ENCODE peak calls at places on chromosomes 11 and 22, in seven cellular contexts. One of them, this sample, is unnamed.

GRCh38 chr11:65557280-65558001 is 718 bp downstream of the LTBP3 start:
- DNase-seq in right cardiac atrium: peak
- DNase-seq in AG04450: no peak
- DNase-seq in SJSA1: no peak
- DNase-seq in upper lobe of right lung: no peak
- DNase-seq in left lung: no peak
- DNase-seq in right atrium auricular region: no peak
- DNase-seq in this sample: no peak

GRCh38 chr11:128837627-128838026 is 29.5 kb downstream of the KCNJ1 start:
- DNase-seq in right cardiac atrium: no peak
- DNase-seq in AG04450: no peak
- DNase-seq in SJSA1: no peak
- DNase-seq in upper lobe of right lung: no peak
- DNase-seq in left lung: no peak
- DNase-seq in right atrium auricular region: peak
- DNase-seq in this sample: no peak

GRCh38 chr22:27267145-27267544 is 534.4 kb downstream of the MN1 start:
- DNase-seq in right cardiac atrium: no peak
- DNase-seq in AG04450: no peak
- DNase-seq in SJSA1: no peak
- DNase-seq in upper lobe of right lung: no peak
- DNase-seq in left lung: no peak
- DNase-seq in right atrium auricular region: no peak
- DNase-seq in this sample: no peak

GRCh38 chr11:94786264-94787126 is 18.3 kb downstream of the AMOTL1 start:
- DNase-seq in right cardiac atrium: no peak
- DNase-seq in AG04450: no peak
- DNase-seq in SJSA1: no peak
- DNase-seq in upper lobe of right lung: no peak
- DNase-seq in left lung: no peak
- DNase-seq in right atrium auricular region: no peak
- DNase-seq in this sample: peak

GRCh38 chr11:76566811-76567210 is 103.7 kb downstream of the LRRC32 start:
- DNase-seq in right cardiac atrium: no peak
- DNase-seq in AG04450: no peak
- DNase-seq in SJSA1: no peak
- DNase-seq in upper lobe of right lung: no peak
- DNase-seq in left lung: no peak
- DNase-seq in right atrium auricular region: no peak
- DNase-seq in this sample: no peak

GRCh38 chr22:36860438-36860820 is 377 bp upstream of the NCF4 start:
- DNase-seq in right cardiac atrium: no peak
- DNase-seq in AG04450: no peak
- DNase-seq in SJSA1: no peak
- DNase-seq in upper lobe of right lung: peak
- DNase-seq in left lung: no peak
- DNase-seq in right atrium auricular region: no peak
- DNase-seq in this sample: no peak

GRCh38 chr22:49942565-49943404 is 17.8 kb upstream of the PIM3 start:
- DNase-seq in right cardiac atrium: no peak
- DNase-seq in AG04450: no peak
- DNase-seq in SJSA1: no peak
- DNase-seq in upper lobe of right lung: no peak
- DNase-seq in left lung: no peak
- DNase-seq in right atrium auricular region: no peak
- DNase-seq in this sample: no peak

GRCh38 chr11:8389034-8389996 is 125.6 kb upstream of the LMO1 start:
- DNase-seq in right cardiac atrium: no peak
- DNase-seq in AG04450: no peak
- DNase-seq in SJSA1: no peak
- DNase-seq in upper lobe of right lung: peak
- DNase-seq in left lung: no peak
- DNase-seq in right atrium auricular region: no peak
- DNase-seq in this sample: no peak

GRCh38 chr11:61596539-61596938 is 15.7 kb upstream of the SYT7 start:
- DNase-seq in right cardiac atrium: no peak
- DNase-seq in AG04450: no peak
- DNase-seq in SJSA1: no peak
- DNase-seq in upper lobe of right lung: no peak
- DNase-seq in left lung: no peak
- DNase-seq in right atrium auricular region: no peak
- DNase-seq in this sample: no peak

GRCh38 chr11:124108158-124108557 is 7.1 kb upstream of the VWA5A start:
- DNase-seq in right cardiac atrium: no peak
- DNase-seq in AG04450: no peak
- DNase-seq in SJSA1: no peak
- DNase-seq in upper lobe of right lung: no peak
- DNase-seq in left lung: no peak
- DNase-seq in right atrium auricular region: no peak
- DNase-seq in this sample: peak

GRCh38 chr11:74278721-74279148 is 32.7 kb downstream of the P4HA3 start:
- DNase-seq in right cardiac atrium: peak
- DNase-seq in AG04450: peak
- DNase-seq in SJSA1: peak
- DNase-seq in upper lobe of right lung: no peak
- DNase-seq in left lung: peak
- DNase-seq in right atrium auricular region: peak
- DNase-seq in this sample: peak

GRCh38 chr11:44763111-44763820 is 36.5 kb downstream of the TSPAN18 start:
- DNase-seq in right cardiac atrium: no peak
- DNase-seq in AG04450: no peak
- DNase-seq in SJSA1: no peak
- DNase-seq in upper lobe of right lung: no peak
- DNase-seq in left lung: no peak
- DNase-seq in right atrium auricular region: peak
- DNase-seq in this sample: no peak
- H3K4me3 ChIP-seq in right cardiac atrium: no peak
- H3K4me3 ChIP-seq in AG04450: no peak
- H3K4me3 ChIP-seq in SJSA1: no peak
- H3K4me3 ChIP-seq in upper lobe of right lung: no peak
- H3K4me3 ChIP-seq in left lung: no peak
- H3K4me3 ChIP-seq in right atrium auricular region: no peak
- H3K4me3 ChIP-seq in this sample: no peak

GRCh38 chr11:109275931-109276330 is 146.1 kb upstream of the C11orf87 start:
- DNase-seq in right cardiac atrium: no peak
- DNase-seq in AG04450: no peak
- DNase-seq in SJSA1: no peak
- DNase-seq in upper lobe of right lung: no peak
- DNase-seq in left lung: no peak
- DNase-seq in right atrium auricular region: no peak
- DNase-seq in this sample: no peak
- H3K4me3 ChIP-seq in right cardiac atrium: no peak
- H3K4me3 ChIP-seq in AG04450: no peak
- H3K4me3 ChIP-seq in SJSA1: no peak
- H3K4me3 ChIP-seq in upper lobe of right lung: no peak
- H3K4me3 ChIP-seq in left lung: no peak
- H3K4me3 ChIP-seq in right atrium auricular region: no peak
- H3K4me3 ChIP-seq in this sample: no peak

GRCh38 chr11:64291746-64292457 is 800 bp downstream of the KCNK4 start:
- DNase-seq in right cardiac atrium: no peak
- DNase-seq in AG04450: no peak
- DNase-seq in SJSA1: no peak
- DNase-seq in upper lobe of right lung: no peak
- DNase-seq in left lung: no peak
- DNase-seq in right atrium auricular region: no peak
- DNase-seq in this sample: no peak
- H3K4me3 ChIP-seq in right cardiac atrium: peak
- H3K4me3 ChIP-seq in AG04450: peak
- H3K4me3 ChIP-seq in SJSA1: no peak
- H3K4me3 ChIP-seq in upper lobe of right lung: peak
- H3K4me3 ChIP-seq in left lung: peak
- H3K4me3 ChIP-seq in right atrium auricular region: peak
- H3K4me3 ChIP-seq in this sample: no peak

GRCh38 chr11:69010964-69011623 is 2.0 kb downstream of the MRGPRF start:
- DNase-seq in right cardiac atrium: peak
- DNase-seq in AG04450: no peak
- DNase-seq in SJSA1: peak
- DNase-seq in upper lobe of right lung: peak
- DNase-seq in left lung: peak
- DNase-seq in right atrium auricular region: peak
- DNase-seq in this sample: peak

GRCh38 chr11:69013009-69013951 is at the start of gene MRGPRF:
- DNase-seq in right cardiac atrium: peak
- DNase-seq in AG04450: peak
- DNase-seq in SJSA1: peak
- DNase-seq in upper lobe of right lung: peak
- DNase-seq in left lung: peak
- DNase-seq in right atrium auricular region: peak
- DNase-seq in this sample: peak

GRCh38 chr11:69010361-69010891 is 2.6 kb downstream of the MRGPRF start:
- DNase-seq in right cardiac atrium: no peak
- DNase-seq in AG04450: no peak
- DNase-seq in SJSA1: peak
- DNase-seq in upper lobe of right lung: peak
- DNase-seq in left lung: no peak
- DNase-seq in right atrium auricular region: no peak
- DNase-seq in this sample: no peak

GRCh38 chr11:69011624-69012091 is 1.4 kb downstream of the MRGPRF start:
- DNase-seq in right cardiac atrium: no peak
- DNase-seq in AG04450: no peak
- DNase-seq in SJSA1: no peak
- DNase-seq in upper lobe of right lung: no peak
- DNase-seq in left lung: no peak
- DNase-seq in right atrium auricular region: no peak
- DNase-seq in this sample: no peak

DNA sequence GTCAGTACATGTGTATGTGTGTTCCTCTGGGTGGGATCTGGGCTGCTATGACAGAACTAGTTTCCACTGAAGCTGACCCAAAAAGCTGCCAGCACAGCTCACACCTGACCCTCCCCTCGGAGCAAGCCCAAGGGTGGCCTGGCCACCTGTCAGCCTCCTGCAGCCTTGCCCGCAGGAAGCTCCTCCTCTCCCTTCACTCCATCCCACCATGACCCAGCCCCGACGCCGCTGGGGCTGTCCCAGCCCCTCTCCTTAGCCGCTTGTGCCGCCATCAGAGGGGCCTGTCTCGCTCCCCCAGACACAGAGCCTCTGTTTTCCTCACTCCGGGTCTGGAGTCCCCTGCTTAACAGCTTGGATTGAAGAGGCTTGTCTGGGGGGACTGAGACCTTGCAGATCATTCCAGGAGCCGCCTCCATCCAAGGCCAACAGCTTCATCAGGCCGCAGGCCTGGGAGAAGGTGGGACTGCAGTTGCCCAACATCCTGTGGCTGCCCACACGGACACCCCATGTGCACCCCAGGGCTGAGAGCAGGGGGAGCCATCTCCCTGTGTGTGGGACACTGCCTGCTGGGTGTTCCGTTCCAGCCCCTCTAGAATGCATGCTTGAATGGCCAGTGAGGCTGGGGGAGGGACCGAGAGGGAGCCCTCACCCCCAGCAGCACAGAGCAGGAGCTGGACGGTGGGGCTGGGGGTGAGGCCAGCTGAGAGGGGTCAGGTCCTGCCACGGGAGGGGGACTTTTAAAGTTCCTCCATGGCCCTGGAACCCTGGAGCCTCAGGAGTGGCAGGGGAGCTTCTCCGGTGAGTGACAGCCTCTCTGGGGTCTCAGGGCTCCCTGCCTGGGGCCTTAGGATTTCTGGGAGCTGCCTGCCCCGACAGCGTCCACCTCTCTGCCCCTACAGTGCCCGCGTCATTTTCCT is 696 bp downstream of the MRGPRF start:
- DNase-seq in right cardiac atrium: no peak
- DNase-seq in AG04450: no peak
- DNase-seq in SJSA1: no peak
- DNase-seq in upper lobe of right lung: no peak
- DNase-seq in left lung: no peak
- DNase-seq in right atrium auricular region: no peak
- DNase-seq in this sample: peak
- H3K4me3 ChIP-seq in right cardiac atrium: peak
- H3K4me3 ChIP-seq in AG04450: peak
- H3K4me3 ChIP-seq in SJSA1: peak
- H3K4me3 ChIP-seq in upper lobe of right lung: peak
- H3K4me3 ChIP-seq in left lung: peak
- H3K4me3 ChIP-seq in right atrium auricular region: peak
- H3K4me3 ChIP-seq in this sample: peak

DNA sequence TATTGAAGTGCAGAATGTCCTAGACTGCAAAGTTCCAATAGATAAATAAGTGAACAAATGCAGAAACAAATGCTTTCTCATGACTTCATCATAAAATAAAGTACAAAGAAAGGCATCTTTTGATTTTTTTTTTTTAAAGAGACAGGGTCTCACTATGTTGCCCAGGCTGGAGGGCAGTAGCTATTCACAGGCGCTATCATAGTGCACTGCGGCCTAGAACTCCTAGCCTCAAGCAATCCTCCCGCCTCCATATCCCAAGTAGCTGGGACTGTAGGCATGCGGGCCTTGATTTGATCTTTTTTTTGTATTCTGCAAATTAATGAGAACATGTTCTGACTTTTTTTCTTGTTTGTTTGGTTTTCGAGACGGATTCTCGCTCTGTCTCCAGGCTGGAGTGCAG is 2.4 kb downstream of the ARCN1 start:
- DNase-seq in right cardiac atrium: no peak
- DNase-seq in AG04450: no peak
- DNase-seq in SJSA1: no peak
- DNase-seq in upper lobe of right lung: no peak
- DNase-seq in left lung: no peak
- DNase-seq in right atrium auricular region: no peak
- DNase-seq in this sample: peak
- H3K4me3 ChIP-seq in right cardiac atrium: peak
- H3K4me3 ChIP-seq in AG04450: peak
- H3K4me3 ChIP-seq in SJSA1: no peak
- H3K4me3 ChIP-seq in upper lobe of right lung: peak
- H3K4me3 ChIP-seq in left lung: no peak
- H3K4me3 ChIP-seq in right atrium auricular region: no peak
- H3K4me3 ChIP-seq in this sample: peak

This sample was measured in fibroblast of mammary gland.